ENCODE peak calls at places on chromosomes 3 and 15, in nine cellular contexts. B is central memory CD4-positive, alpha-beta T cell; J is Right ventricle myocardium superior; L is amygdala; W is T-helper 2 cell; C is CD8-positive, alpha-beta T cell; P is left ventricle myocardium superior; T is left cardiac atrium; H is HCT116. D is an unnamed sample.

GRCh38 chr3:82978368-82978767 is 1216.9 kb upstream of the GBE1 start:
- DNase-seq in B (no peak), J (no peak), L (no peak), W (no peak), C (no peak), P (no peak), T (no peak), H (no peak), D (no peak)

GRCh38 chr15:92365079-92365478 is 28.6 kb upstream of the ST8SIA2 start:
- DNase-seq in B (no peak), J (no peak), L (no peak), W (no peak), C (no peak), P (no peak), T (no peak), H (no peak), D (peak)

GRCh38 chr3:152779649-152780048 is 55.3 kb upstream of the P2RY1 start:
- DNase-seq in B (no peak), J (no peak), L (no peak), W (no peak), C (no peak), P (no peak), T (no peak), H (no peak), D (peak)

GRCh38 chr3:165346503-165346902 is 150.3 kb upstream of the SLITRK3 start:
- DNase-seq in B (no peak), J (no peak), L (no peak), W (no peak), C (no peak), P (no peak), T (no peak), H (no peak), D (no peak)

GRCh38 chr3:149299938-149300791 is 33.3 kb downstream of the TM4SF18 start:
- DNase-seq in B (no peak), J (no peak), L (no peak), W (no peak), C (no peak), P (no peak), T (no peak), H (peak), D (peak)

GRCh38 chr15:63587527-63587926 is 9.7 kb upstream of the FBXL22 start:
- DNase-seq in B (no peak), J (no peak), L (no peak), W (no peak), C (no peak), P (no peak), T (no peak), H (no peak), D (peak)

GRCh38 chr15:42137461-42138261 is 18.8 kb downstream of the PLA2G4F start:
- DNase-seq in B (no peak), J (no peak), L (no peak), W (no peak), C (no peak), P (no peak), T (no peak), H (peak), D (peak)

GRCh38 chr3:27043328-27043956 is 325.7 kb downstream of the NEK10 start:
- DNase-seq in B (no peak), J (no peak), L (no peak), W (no peak), C (no peak), P (no peak), T (no peak), H (no peak), D (no peak)

GRCh38 chr3:43155464-43156121 is 49.7 kb upstream of the POMGNT2 start:
- DNase-seq in B (no peak), J (peak), L (peak), W (no peak), C (no peak), P (peak), T (peak), H (peak), D (peak)

GRCh38 chr15:71357357-71357756 is 242.1 kb downstream of the THSD4 start:
- DNase-seq in B (no peak), J (peak), L (no peak), W (no peak), C (no peak), P (peak), T (peak), H (no peak), D (no peak)

GRCh38 chr3:24598691-24599090 is 104.0 kb upstream of the THRB start:
- DNase-seq in B (no peak), J (no peak), L (no peak), W (no peak), C (no peak), P (no peak), T (no peak), H (no peak), D (peak)

GRCh38 chr15:24933716-24934115 is 21.1 kb upstream of the SNRPN start:
- DNase-seq in B (no peak), J (no peak), L (no peak), W (no peak), C (no peak), P (no peak), T (no peak), H (no peak), D (no peak)

GRCh38 chr15:87263296-87263695 is 993.2 kb downstream of the NTRK3 start:
- DNase-seq in B (no peak), J (no peak), L (no peak), W (no peak), C (no peak), P (no peak), T (no peak), H (no peak), D (no peak)

GRCh38 chr15:100764778-100765457 is 114.7 kb upstream of the ALDH1A3 start:
- DNase-seq in B (no peak), J (no peak), L (no peak), W (no peak), C (no peak), P (no peak), T (no peak), H (no peak), D (peak)

GRCh38 chr3:138016065-138016464 is 6.1 kb downstream of the CLDN18 start:
- DNase-seq in B (no peak), J (no peak), L (no peak), W (no peak), C (no peak), P (no peak), T (no peak), H (no peak), D (no peak)

GRCh38 chr3:157134620-157135191 is 25.2 kb downstream of the CCNL1 start:
- DNase-seq in B (no peak), J (no peak), L (no peak), W (no peak), C (no peak), P (peak), T (no peak), H (no peak), D (peak)

GRCh38 chr3:94616833-94617232 is 554.0 kb downstream of the NSUN3 start:
- DNase-seq in B (no peak), J (no peak), L (no peak), W (no peak), C (no peak), P (no peak), T (no peak), H (no peak), D (no peak)